ENCODE peak calls at places on chromosomes 11 and 22, in seven cellular contexts. One of them, this sample, is unnamed.

GRCh38 chr11:68471360-68472340 is 11.1 kb downstream of the PPP6R3 start:
- DNase-seq in BJ: no peak
- DNase-seq in ELF-1: no peak
- DNase-seq in heart right ventricle: no peak
- DNase-seq in breast epithelium: no peak
- DNase-seq in HFF-Myc: no peak
- DNase-seq in NCI-H1105: no peak
- DNase-seq in this sample: peak

GRCh38 chr11:43282607-43283440 is 29.0 kb upstream of the API5 start:
- DNase-seq in BJ: no peak
- DNase-seq in ELF-1: peak
- DNase-seq in heart right ventricle: peak
- DNase-seq in breast epithelium: no peak
- DNase-seq in HFF-Myc: peak
- DNase-seq in NCI-H1105: peak
- DNase-seq in this sample: no peak

GRCh38 chr11:43268786-43269185 is 43.0 kb upstream of the API5 start:
- DNase-seq in BJ: no peak
- DNase-seq in ELF-1: no peak
- DNase-seq in heart right ventricle: no peak
- DNase-seq in breast epithelium: no peak
- DNase-seq in HFF-Myc: no peak
- DNase-seq in NCI-H1105: no peak
- DNase-seq in this sample: no peak

GRCh38 chr11:117646419-117646818 is 150.6 kb downstream of the DSCAML1 start:
- DNase-seq in BJ: no peak
- DNase-seq in ELF-1: no peak
- DNase-seq in heart right ventricle: no peak
- DNase-seq in breast epithelium: no peak
- DNase-seq in HFF-Myc: no peak
- DNase-seq in NCI-H1105: no peak
- DNase-seq in this sample: no peak

GRCh38 chr22:38718414-38718813 is 12.7 kb downstream of the GTPBP1 start:
- DNase-seq in BJ: no peak
- DNase-seq in ELF-1: peak
- DNase-seq in heart right ventricle: no peak
- DNase-seq in breast epithelium: peak
- DNase-seq in HFF-Myc: peak
- DNase-seq in NCI-H1105: no peak
- DNase-seq in this sample: no peak

GRCh38 chr11:118628031-118628430 is 20.6 kb downstream of the PHLDB1 start:
- DNase-seq in BJ: no peak
- DNase-seq in ELF-1: no peak
- DNase-seq in heart right ventricle: no peak
- DNase-seq in breast epithelium: no peak
- DNase-seq in HFF-Myc: no peak
- DNase-seq in NCI-H1105: no peak
- DNase-seq in this sample: no peak

GRCh38 chr11:110377451-110377850 is 52.3 kb upstream of the FDX1 start:
- DNase-seq in BJ: no peak
- DNase-seq in ELF-1: no peak
- DNase-seq in heart right ventricle: no peak
- DNase-seq in breast epithelium: no peak
- DNase-seq in HFF-Myc: no peak
- DNase-seq in NCI-H1105: no peak
- DNase-seq in this sample: no peak

GRCh38 chr22:45211435-45211834 is 29.3 kb downstream of the KIAA0930 start:
- DNase-seq in BJ: no peak
- DNase-seq in ELF-1: no peak
- DNase-seq in heart right ventricle: no peak
- DNase-seq in breast epithelium: no peak
- DNase-seq in HFF-Myc: no peak
- DNase-seq in NCI-H1105: no peak
- DNase-seq in this sample: no peak

GRCh38 chr11:112958670-112959069 is 2.5 kb upstream of the NCAM1 start:
- DNase-seq in BJ: peak
- DNase-seq in ELF-1: no peak
- DNase-seq in heart right ventricle: no peak
- DNase-seq in breast epithelium: no peak
- DNase-seq in HFF-Myc: no peak
- DNase-seq in NCI-H1105: no peak
- DNase-seq in this sample: no peak

GRCh38 chr22:19796169-19796568 is 35.6 kb downstream of the TBX1 start:
- DNase-seq in BJ: no peak
- DNase-seq in ELF-1: no peak
- DNase-seq in heart right ventricle: no peak
- DNase-seq in breast epithelium: no peak
- DNase-seq in HFF-Myc: no peak
- DNase-seq in NCI-H1105: no peak
- DNase-seq in this sample: no peak

GRCh38 chr22:26169312-26170111 is at the start of gene SEZ6L:
- DNase-seq in BJ: no peak
- DNase-seq in ELF-1: peak
- DNase-seq in heart right ventricle: peak
- DNase-seq in breast epithelium: no peak
- DNase-seq in HFF-Myc: no peak
- DNase-seq in NCI-H1105: peak
- DNase-seq in this sample: no peak

GRCh38 chr22:38398609-38399401 is 56.2 kb downstream of the KCNJ4 start:
- DNase-seq in BJ: no peak
- DNase-seq in ELF-1: peak
- DNase-seq in heart right ventricle: peak
- DNase-seq in breast epithelium: peak
- DNase-seq in HFF-Myc: peak
- DNase-seq in NCI-H1105: peak
- DNase-seq in this sample: no peak

GRCh38 chr11:7871056-7871455 is 60.0 kb downstream of the OR10A6 start:
- DNase-seq in BJ: no peak
- DNase-seq in ELF-1: no peak
- DNase-seq in heart right ventricle: no peak
- DNase-seq in breast epithelium: no peak
- DNase-seq in HFF-Myc: no peak
- DNase-seq in NCI-H1105: no peak
- DNase-seq in this sample: no peak